ENCODE peak calls at places on chromosome 7, in four cellular contexts. One of them, this sample, is unnamed.

GRCh38 chr7:135558337-135558767 is 635 bp downstream of the NUP205 start:
- DNase-seq in uterus: peak; percentile 37
- DNase-seq in A549: peak; percentile 77
- DNase-seq in ovary: peak; percentile 35
- DNase-seq in this sample: peak; percentile 80

GRCh38 chr7:96685353-96685752 is 24.3 kb downstream of the SEM1 start:
- DNase-seq in uterus: no peak
- DNase-seq in A549: no peak
- DNase-seq in ovary: no peak
- DNase-seq in this sample: no peak

GRCh38 chr7:46072722-46073121 is 151.7 kb upstream of the IGFBP3 start:
- DNase-seq in uterus: no peak
- DNase-seq in A549: no peak
- DNase-seq in ovary: no peak
- DNase-seq in this sample: no peak

GRCh38 chr7:103934508-103934907 is 55.0 kb downstream of the RELN start:
- DNase-seq in uterus: no peak
- DNase-seq in A549: no peak
- DNase-seq in ovary: no peak
- DNase-seq in this sample: no peak

GRCh38 chr7:50959991-50960390 is 177.3 kb upstream of the GRB10 start:
- DNase-seq in uterus: no peak
- DNase-seq in A549: no peak
- DNase-seq in ovary: no peak
- DNase-seq in this sample: no peak

GRCh38 chr7:64946772-64947171 is 43.7 kb downstream of the ZNF273 start:
- DNase-seq in uterus: no peak
- DNase-seq in A549: no peak
- DNase-seq in ovary: no peak
- DNase-seq in this sample: no peak

GRCh38 chr7:114622189-114622588 is 207.6 kb downstream of the FOXP2 start:
- DNase-seq in uterus: no peak
- DNase-seq in A549: no peak
- DNase-seq in ovary: no peak
- DNase-seq in this sample: no peak

GRCh38 chr7:51344406-51344805 is 27.8 kb upstream of the COBL start:
- DNase-seq in uterus: no peak
- DNase-seq in A549: no peak
- DNase-seq in ovary: no peak
- DNase-seq in this sample: no peak

GRCh38 chr7:140646931-140647647 is 6.5 kb upstream of the DENND2A start:
- DNase-seq in uterus: peak; percentile 65
- DNase-seq in A549: peak; percentile 74
- DNase-seq in ovary: peak; percentile 34
- DNase-seq in this sample: peak; percentile 63

GRCh38 chr7:10973942-10974716 is 457 bp downstream of the PHF14 start:
- DNase-seq in uterus: no peak
- DNase-seq in A549: peak; percentile 35
- DNase-seq in ovary: no peak
- DNase-seq in this sample: peak; percentile 25

GRCh38 chr7:4683043-4683883 is 1.2 kb downstream of the FOXK1 start:
- DNase-seq in uterus: peak; percentile 54
- DNase-seq in A549: no peak
- DNase-seq in ovary: peak; percentile 56
- DNase-seq in this sample: no peak

GRCh38 chr7:150715293-150715692 is 1.1 kb upstream of the GIMAP1 start:
- DNase-seq in uterus: no peak
- DNase-seq in A549: no peak
- DNase-seq in ovary: no peak
- DNase-seq in this sample: no peak

GRCh38 chr7:44324204-44325126 is 929 bp downstream of the CAMK2B start:
- DNase-seq in uterus: no peak
- DNase-seq in A549: no peak
- DNase-seq in ovary: no peak
- DNase-seq in this sample: no peak

GRCh38 chr7:44325811-44326241 is 432 bp upstream of the CAMK2B start:
- DNase-seq in uterus: no peak
- DNase-seq in A549: peak; percentile 31
- DNase-seq in ovary: no peak
- DNase-seq in this sample: no peak

GRCh38 chr7:44326261-44327125 is 1.1 kb upstream of the CAMK2B start:
- DNase-seq in uterus: no peak
- DNase-seq in A549: no peak
- DNase-seq in ovary: no peak
- DNase-seq in this sample: no peak

GRCh38 chr7:44323381-44324203 is 1.8 kb downstream of the CAMK2B start:
- DNase-seq in uterus: no peak
- DNase-seq in A549: no peak
- DNase-seq in ovary: no peak
- DNase-seq in this sample: no peak

GRCh38 chr7:44325181-44325671 is at the start of gene CAMK2B:
- DNase-seq in uterus: no peak
- DNase-seq in A549: no peak
- DNase-seq in ovary: no peak
- DNase-seq in this sample: peak; percentile 43
- H3K4me3 ChIP-seq in uterus: no peak within 1 kb of the TSS
- H3K4me3 ChIP-seq in A549: peak within 1 kb of the TSS; percentile 55
- H3K4me3 ChIP-seq in ovary: no peak within 1 kb of the TSS
- H3K4me3 ChIP-seq in this sample: no peak within 1 kb of the TSS

GRCh38 chr7:85001493-85002345 is 185.1 kb downstream of the SEMA3D start:
- DNase-seq in uterus: no peak
- DNase-seq in A549: no peak
- DNase-seq in ovary: no peak
- DNase-seq in this sample: no peak

GRCh38 chr7:84998665-84999064 is 188.2 kb downstream of the SEMA3D start:
- DNase-seq in uterus: no peak
- DNase-seq in A549: no peak
- DNase-seq in ovary: no peak
- DNase-seq in this sample: no peak

GRCh38 chr7:84999450-84999849 is 187.4 kb downstream of the SEMA3D start:
- DNase-seq in uterus: no peak
- DNase-seq in A549: no peak
- DNase-seq in ovary: no peak
- DNase-seq in this sample: no peak

GRCh38 chr7:84997626-84998025 is 189.2 kb downstream of the SEMA3D start:
- DNase-seq in uterus: no peak
- DNase-seq in A549: no peak
- DNase-seq in ovary: no peak
- DNase-seq in this sample: no peak

DNA sequence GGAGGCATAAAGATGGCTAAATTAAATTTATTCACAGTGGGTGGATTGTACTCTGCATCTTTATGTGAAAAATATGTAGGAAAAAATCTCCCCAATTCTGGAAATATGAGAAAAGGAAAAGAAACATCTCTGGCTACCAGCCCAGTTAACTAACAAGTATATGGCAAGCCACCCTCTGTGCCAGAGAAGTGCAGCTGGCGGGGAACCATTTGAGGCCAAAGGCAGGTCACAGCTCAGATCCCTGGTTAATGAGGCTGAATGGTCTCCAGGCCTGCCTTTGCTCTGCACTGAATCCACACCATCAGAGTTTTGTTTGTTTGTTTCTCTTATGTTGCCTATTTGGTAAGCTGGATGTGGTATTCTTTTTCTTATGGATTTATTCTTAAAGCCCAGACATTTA is 185.9 kb downstream of the SEMA3D start:
- DNase-seq in uterus: no peak
- DNase-seq in A549: no peak
- DNase-seq in ovary: no peak
- DNase-seq in this sample: no peak
- H3K27ac ChIP-seq in uterus: no peak overlapping the region
- H3K27ac ChIP-seq in A549: no peak overlapping the region
- H3K27ac ChIP-seq in ovary: no peak overlapping the region
- H3K27ac ChIP-seq in this sample: no peak overlapping the region

GRCh38 chr7:129713544-129713943 is 102.0 kb downstream of the NRF1 start:
- DNase-seq in uterus: no peak
- DNase-seq in A549: no peak
- DNase-seq in ovary: no peak
- DNase-seq in this sample: no peak
- TF ChIP-seq POLR2A in uterus: no peak
- TF ChIP-seq POLR2A in A549: no peak
- TF ChIP-seq POLR2A in ovary: no peak
- TF ChIP-seq POLR2A in this sample: no peak

GRCh38 chr7:66630529-66630928 is 1.8 kb downstream of the KCTD7 start:
- DNase-seq in uterus: no peak
- DNase-seq in A549: no peak
- DNase-seq in ovary: no peak
- DNase-seq in this sample: no peak
- H3K4me3 ChIP-seq in uterus: no peak overlapping the region
- H3K4me3 ChIP-seq in A549: no peak overlapping the region
- H3K4me3 ChIP-seq in ovary: no peak overlapping the region
- H3K4me3 ChIP-seq in this sample: no peak overlapping the region

DNA sequence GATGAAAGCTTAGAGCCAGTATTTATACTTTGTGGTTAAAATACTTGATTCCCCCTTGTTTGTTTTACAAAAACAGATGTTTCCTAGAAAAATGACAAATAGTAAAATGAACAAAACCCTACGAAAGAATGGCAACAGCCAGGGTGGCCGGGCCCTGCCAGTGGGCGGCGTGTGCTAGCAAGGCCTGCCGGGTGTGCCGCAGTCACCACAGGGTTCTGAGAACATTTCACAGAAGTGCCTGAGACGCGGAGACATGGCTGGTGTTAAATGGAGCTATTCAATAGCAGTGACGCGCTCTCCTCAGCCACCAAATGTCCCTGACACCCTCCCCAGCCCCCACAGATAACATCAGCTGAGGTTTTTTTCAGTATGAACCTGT is 14.5 kb downstream of the GPR146 start:
- DNase-seq in uterus: no peak
- DNase-seq in A549: no peak
- DNase-seq in ovary: no peak
- DNase-seq in this sample: no peak
- H3K27ac ChIP-seq in uterus: peak overlapping the region; percentile 47
- H3K27ac ChIP-seq in A549: no peak overlapping the region
- H3K27ac ChIP-seq in ovary: no peak overlapping the region
- H3K27ac ChIP-seq in this sample: peak overlapping the region; percentile 3

This sample was measured in Peyer's patch.